ENCODE peak calls at places on chromosomes 4 and X, in eight cellular contexts. S is astrocyte of the cerebellum, I is psoas muscle, C is colonic mucosa, D is cardiac septum, G is NCI-H2081 treated with DMSO at 0.1 percent for 48 hours, Y is HTR-8/SVneo, Z is NCI-H345. M is an unnamed sample.
A peak's percentile ranks its signal among the peaks of the same experiment; 100 is the strongest.

GRCh38 chr4:159016527-159017137 is 86.2 kb upstream of the RAPGEF2 start:
- DNase-seq in S (no peak), I (no peak), C (no peak), D (no peak), G (no peak), Y (peak; percentile 48), Z (peak; percentile 53), M (peak; percentile 65)

GRCh38 chr4:8273450-8273849 is 3.9 kb downstream of the HTRA3 start:
- DNase-seq in S (no peak), I (no peak), C (no peak), D (no peak), G (no peak), Y (no peak), Z (no peak), M (no peak)

GRCh38 chrX:1386338-1387127 is 5.4 kb downstream of the SLC25A6 start:
- DNase-seq in S (no peak), I (no peak), C (no peak), D (no peak), G (no peak), Y (no peak), Z (no peak), M (no peak)

GRCh38 chr4:169164669-169165415 is 105.9 kb downstream of the SH3RF1 start:
- DNase-seq in S (no peak), I (no peak), C (no peak), D (no peak), G (no peak), Y (peak; percentile 35), Z (no peak), M (no peak)

GRCh38 chrX:39873111-39873510 is 224.6 kb downstream of the BCOR start:
- DNase-seq in S (no peak), I (no peak), C (no peak), D (no peak), G (no peak), Y (no peak), Z (no peak), M (no peak)

GRCh38 chr4:156751486-156751885 is 220.1 kb downstream of the PDGFC start:
- DNase-seq in S (no peak), I (no peak), C (no peak), D (no peak), G (no peak), Y (peak; percentile 50), Z (no peak), M (no peak)

GRCh38 chr4:13989496-13989895 is 362.0 kb upstream of the BOD1L1 start:
- DNase-seq in S (peak; percentile 16), I (no peak), C (no peak), D (no peak), G (no peak), Y (no peak), Z (no peak), M (no peak)

GRCh38 chr4:1768367-1769034 is 24.6 kb upstream of the FGFR3 start:
- DNase-seq in S (no peak), I (no peak), C (no peak), D (no peak), G (no peak), Y (no peak), Z (no peak), M (no peak)

GRCh38 chr4:3342182-3342854 is 49.5 kb downstream of the RGS12 start:
- DNase-seq in S (peak; percentile 41), I (no peak), C (no peak), D (no peak), G (no peak), Y (no peak), Z (peak; percentile 60), M (peak; percentile 59)

GRCh38 chr4:54897590-54897989 is 227.8 kb downstream of the KDR start:
- DNase-seq in S (peak; percentile 55), I (no peak), C (no peak), D (no peak), G (no peak), Y (no peak), Z (no peak), M (no peak)

GRCh38 chrX:54640721-54641120 is 110.7 kb downstream of the GNL3L start:
- DNase-seq in S (no peak), I (peak; percentile 75), C (no peak), D (no peak), G (no peak), Y (no peak), Z (no peak), M (peak; percentile 7)

GRCh38 chrX:68355629-68355920 is 77.7 kb downstream of the OPHN1 start:
- DNase-seq in S (no peak), I (no peak), C (no peak), D (no peak), G (no peak), Y (no peak), Z (no peak), M (no peak)

GRCh38 chrX:42127563-42127962 is 204.2 kb upstream of the CASK start:
- DNase-seq in S (no peak), I (no peak), C (no peak), D (no peak), G (no peak), Y (no peak), Z (peak; percentile 45), M (no peak)

GRCh38 chrX:45602151-45602550 is 401.5 kb upstream of the DIPK2B start:
- DNase-seq in S (no peak), I (no peak), C (no peak), D (no peak), G (no peak), Y (no peak), Z (no peak), M (no peak)

GRCh38 chr4:176323511-176324160 is 3.9 kb downstream of the SPCS3 start:
- DNase-seq in S (no peak), I (no peak), C (no peak), D (no peak), G (no peak), Y (no peak), Z (no peak), M (no peak)

GRCh38 chr4:107183155-107183774 is 147.2 kb upstream of the DKK2 start:
- DNase-seq in S (peak; percentile 43), I (no peak), C (peak; percentile 29), D (no peak), G (no peak), Y (peak; percentile 3), Z (peak; percentile 28), M (peak; percentile 49)

GRCh38 chr4:174808836-174809235 is 20.2 kb downstream of the GLRA3 start:
- DNase-seq in S (no peak), I (no peak), C (no peak), D (no peak), G (no peak), Y (no peak), Z (no peak), M (no peak)

GRCh38 chr4:13546374-13546854 is 2.1 kb upstream of the NKX3-2 start:
- DNase-seq in S (no peak), I (no peak), C (no peak), D (no peak), G (no peak), Y (no peak), Z (peak; percentile 16), M (no peak)

GRCh38 chrX:20437678-20438077 is 171.0 kb upstream of the RPS6KA3 start:
- DNase-seq in S (no peak), I (no peak), C (no peak), D (no peak), G (no peak), Y (no peak), Z (no peak), M (no peak)

GRCh38 chr4:10092481-10093272 is 23.9 kb downstream of the WDR1 start:
- DNase-seq in S (no peak), I (peak; percentile 67), C (no peak), D (no peak), G (no peak), Y (no peak), Z (no peak), M (no peak)

GRCh38 chrX:99719140-99719539 is 690.9 kb downstream of the PCDH19 start:
- DNase-seq in S (no peak), I (no peak), C (no peak), D (no peak), G (no peak), Y (no peak), Z (no peak), M (no peak)

GRCh38 chr4:123651127-123651526 is 254.5 kb downstream of the SPRY1 start:
- DNase-seq in S (no peak), I (no peak), C (no peak), D (no peak), G (no peak), Y (no peak), Z (no peak), M (no peak)

M was measured in smooth muscle cell of the brain vasculature.